ENCODE peak calls at places on chromosomes 1 and 21, in ten cellular contexts. E is midbrain; V is NCI-H774; L is stimulated activated naive CD4-positive, alpha-beta T cell treated with Interleukin-2 at 50 U/mL for 16 hours; A is ELR; B is stimulated activated CD4-positive, alpha-beta T cell treated with anti-CD3 and anti-CD28 coated beads, Interleukin-12 subunit alpha, Interleukin-12 subunit beta, amount 100 ng/mL, for 24 hours; Z is H9; H is right cardiac atrium; Q is GM12878; T is endothelial cell. R is an unnamed sample.

GRCh38 chr1:7810395-7810794 is 26.3 kb downstream of the PER3 start:
- DNase-seq in E (no peak), V (no peak), L (peak; percentile 21), A (peak; percentile 94), B (peak; percentile 12), Z (no peak), H (no peak), Q (no peak), T (no peak), R (no peak)

GRCh38 chr1:210143465-210144062 is 89.0 kb upstream of the SERTAD4 start:
- DNase-seq in E (peak; percentile 67), V (peak; percentile 48), L (peak; percentile 11), A (peak; percentile 84), B (peak; percentile 59), Z (peak; percentile 34), H (peak; percentile 95), Q (no peak), T (peak; percentile 69), R (peak; percentile 48)

GRCh38 chr1:87123610-87124009 is 205.1 kb upstream of the LMO4 start:
- DNase-seq in E (no peak), V (no peak), L (no peak), A (no peak), B (no peak), Z (no peak), H (no peak), Q (no peak), T (no peak), R (no peak)

GRCh38 chr21:36022704-36023103 is 37.6 kb downstream of the SETD4 start:
- DNase-seq in E (no peak), V (no peak), L (no peak), A (no peak), B (no peak), Z (no peak), H (no peak), Q (no peak), T (no peak), R (no peak)

GRCh38 chr1:229296541-229296941 is 25.6 kb downstream of the RAB4A start:
- DNase-seq in E (no peak), V (no peak), L (no peak), A (peak; percentile 67), B (no peak), Z (no peak), H (peak; percentile 59), Q (no peak), T (no peak), R (no peak)

GRCh38 chr21:45306832-45307571 is 19.3 kb upstream of the POFUT2 start:
- DNase-seq in E (peak; percentile 94), V (no peak), L (no peak), A (peak; percentile 73), B (no peak), Z (no peak), H (peak; percentile 96), Q (no peak), T (no peak), R (peak; percentile 15)

GRCh38 chr1:226691257-226691656 is 47.8 kb downstream of the ITPKB start:
- DNase-seq in E (peak; percentile 42), V (no peak), L (peak; percentile 44), A (no peak), B (no peak), Z (no peak), H (no peak), Q (no peak), T (no peak), R (no peak)

GRCh38 chr1:16719571-16720402 is 20.5 kb upstream of the RNU1-4 start:
- DNase-seq in E (no peak), V (no peak), L (no peak), A (no peak), B (no peak), Z (peak; percentile 25), H (peak; percentile 36), Q (no peak), T (peak; percentile 3), R (no peak)

GRCh38 chr1:224192082-224192786 is 9.2 kb downstream of the DEGS1 start:
- DNase-seq in E (no peak), V (no peak), L (no peak), A (no peak), B (no peak), Z (no peak), H (no peak), Q (no peak), T (no peak), R (no peak)

GRCh38 chr1:91651671-91652071 is 151.0 kb downstream of the CDC7 start:
- DNase-seq in E (no peak), V (no peak), L (no peak), A (peak; percentile 3), B (no peak), Z (peak; percentile 29), H (peak; percentile 76), Q (no peak), T (no peak), R (no peak)

GRCh38 chr1:210363119-210363518 is 34.4 kb downstream of the HHAT start:
- DNase-seq in E (no peak), V (no peak), L (no peak), A (no peak), B (no peak), Z (no peak), H (peak; percentile 72), Q (no peak), T (no peak), R (no peak)

GRCh38 chr1:31689821-31690220 is 14.0 kb downstream of the COL16A1 start:
- DNase-seq in E (no peak), V (no peak), L (no peak), A (peak; percentile 98), B (no peak), Z (no peak), H (peak; percentile 16), Q (no peak), T (no peak), R (no peak)

GRCh38 chr1:201468501-201468843 is 516 bp downstream of the PHLDA3 start:
- DNase-seq in E (peak; percentile 61), V (no peak), L (no peak), A (peak; percentile 62), B (no peak), Z (no peak), H (peak; percentile 82), Q (no peak), T (no peak), R (peak; percentile 53)

GRCh38 chr1:198162091-198162767 is 5.4 kb downstream of the NEK7 start:
- DNase-seq in E (no peak), V (no peak), L (no peak), A (no peak), B (no peak), Z (no peak), H (peak; percentile 25), Q (no peak), T (no peak), R (peak; percentile 4)

GRCh38 chr1:24199291-24199900 is 12.3 kb upstream of the IFNLR1 start:
- DNase-seq in E (peak; percentile 55), V (peak; percentile 18), L (peak; percentile 64), A (peak; percentile 73), B (peak; percentile 71), Z (peak; percentile 75), H (no peak), Q (no peak), T (peak; percentile 70), R (peak; percentile 55)

GRCh38 chr1:226181996-226182714 is 4.4 kb downstream of the ACBD3 start:
- DNase-seq in E (no peak), V (no peak), L (no peak), A (peak; percentile 68), B (no peak), Z (peak; percentile 32), H (peak; percentile 84), Q (no peak), T (peak; percentile 13), R (no peak)

R was measured in NCI-H146.